ENCODE peak calls at places on chromosomes 1 and 21, in seven cellular contexts. One of them, this sample, is unnamed.

GRCh38 chr1:6588893-6589481 is 9.2 kb downstream of the ZBTB48 start:
- DNase-seq in astrocyte of the spinal cord: no peak
- DNase-seq in nucleus accumbens: no peak
- DNase-seq in esophagus squamous epithelium: no peak
- DNase-seq in GM23248: no peak
- DNase-seq in effector CD4-positive, alpha-beta T cell: no peak
- DNase-seq in heart left ventricle: no peak
- DNase-seq in this sample: no peak

GRCh38 chr1:36710901-36711300 is 228.2 kb upstream of the CSF3R start:
- DNase-seq in astrocyte of the spinal cord: no peak
- DNase-seq in nucleus accumbens: no peak
- DNase-seq in esophagus squamous epithelium: no peak
- DNase-seq in GM23248: no peak
- DNase-seq in effector CD4-positive, alpha-beta T cell: no peak
- DNase-seq in heart left ventricle: no peak
- DNase-seq in this sample: no peak

GRCh38 chr1:33846861-33847260 is 17.0 kb upstream of the HMGB4 start:
- DNase-seq in astrocyte of the spinal cord: no peak
- DNase-seq in nucleus accumbens: no peak
- DNase-seq in esophagus squamous epithelium: no peak
- DNase-seq in GM23248: no peak
- DNase-seq in effector CD4-positive, alpha-beta T cell: no peak
- DNase-seq in heart left ventricle: no peak
- DNase-seq in this sample: no peak

GRCh38 chr1:54984126-54984842 is 3.9 kb downstream of the TMEM61 start:
- DNase-seq in astrocyte of the spinal cord: no peak
- DNase-seq in nucleus accumbens: no peak
- DNase-seq in esophagus squamous epithelium: no peak
- DNase-seq in GM23248: no peak
- DNase-seq in effector CD4-positive, alpha-beta T cell: no peak
- DNase-seq in heart left ventricle: no peak
- DNase-seq in this sample: no peak

GRCh38 chr1:42206164-42206563 is 41.6 kb upstream of the GUCA2A start:
- DNase-seq in astrocyte of the spinal cord: no peak
- DNase-seq in nucleus accumbens: no peak
- DNase-seq in esophagus squamous epithelium: no peak
- DNase-seq in GM23248: no peak
- DNase-seq in effector CD4-positive, alpha-beta T cell: no peak
- DNase-seq in heart left ventricle: no peak
- DNase-seq in this sample: no peak

GRCh38 chr1:96076589-96076988 is 645.0 kb upstream of the PTBP2 start:
- DNase-seq in astrocyte of the spinal cord: no peak
- DNase-seq in nucleus accumbens: no peak
- DNase-seq in esophagus squamous epithelium: no peak
- DNase-seq in GM23248: peak; percentile 14
- DNase-seq in effector CD4-positive, alpha-beta T cell: no peak
- DNase-seq in heart left ventricle: no peak
- DNase-seq in this sample: no peak

GRCh38 chr1:38658883-38659282 is 200.7 kb downstream of the RRAGC start:
- DNase-seq in astrocyte of the spinal cord: no peak
- DNase-seq in nucleus accumbens: no peak
- DNase-seq in esophagus squamous epithelium: no peak
- DNase-seq in GM23248: no peak
- DNase-seq in effector CD4-positive, alpha-beta T cell: no peak
- DNase-seq in heart left ventricle: no peak
- DNase-seq in this sample: no peak

GRCh38 chr21:32844076-32844475 is 72.5 kb upstream of the PAXBP1 start:
- DNase-seq in astrocyte of the spinal cord: no peak
- DNase-seq in nucleus accumbens: no peak
- DNase-seq in esophagus squamous epithelium: no peak
- DNase-seq in GM23248: peak; percentile 22
- DNase-seq in effector CD4-positive, alpha-beta T cell: no peak
- DNase-seq in heart left ventricle: no peak
- DNase-seq in this sample: no peak

GRCh38 chr1:209485167-209485566 is 98.3 kb upstream of the CAMK1G start:
- DNase-seq in astrocyte of the spinal cord: peak; percentile 50
- DNase-seq in nucleus accumbens: no peak
- DNase-seq in esophagus squamous epithelium: no peak
- DNase-seq in GM23248: peak; percentile 46
- DNase-seq in effector CD4-positive, alpha-beta T cell: no peak
- DNase-seq in heart left ventricle: peak; percentile 30
- DNase-seq in this sample: no peak

GRCh38 chr1:160284220-160284781 is 632 bp downstream of the PEX19 start:
- DNase-seq in astrocyte of the spinal cord: peak; percentile 58
- DNase-seq in nucleus accumbens: no peak
- DNase-seq in esophagus squamous epithelium: no peak
- DNase-seq in GM23248: peak; percentile 90
- DNase-seq in effector CD4-positive, alpha-beta T cell: no peak
- DNase-seq in heart left ventricle: no peak
- DNase-seq in this sample: peak; percentile 29

GRCh38 chr1:13513885-13514546 is at the start of gene LRRC38:
- DNase-seq in astrocyte of the spinal cord: no peak
- DNase-seq in nucleus accumbens: no peak
- DNase-seq in esophagus squamous epithelium: no peak
- DNase-seq in GM23248: no peak
- DNase-seq in effector CD4-positive, alpha-beta T cell: no peak
- DNase-seq in heart left ventricle: peak; percentile 40
- DNase-seq in this sample: no peak

GRCh38 chr1:197200468-197200899 is 54.0 kb upstream of the ASPM start:
- DNase-seq in astrocyte of the spinal cord: peak; percentile 51
- DNase-seq in nucleus accumbens: peak; percentile 61
- DNase-seq in esophagus squamous epithelium: no peak
- DNase-seq in GM23248: peak; percentile 61
- DNase-seq in effector CD4-positive, alpha-beta T cell: peak; percentile 6
- DNase-seq in heart left ventricle: no peak
- DNase-seq in this sample: no peak

GRCh38 chr1:1282998-1283397 is 2.8 kb downstream of the SCNN1D start:
- DNase-seq in astrocyte of the spinal cord: no peak
- DNase-seq in nucleus accumbens: no peak
- DNase-seq in esophagus squamous epithelium: no peak
- DNase-seq in GM23248: peak; percentile 56
- DNase-seq in effector CD4-positive, alpha-beta T cell: no peak
- DNase-seq in heart left ventricle: no peak
- DNase-seq in this sample: no peak

GRCh38 chr1:221458430-221459156 is 283.3 kb downstream of the DUSP10 start:
- DNase-seq in astrocyte of the spinal cord: peak; percentile 18
- DNase-seq in nucleus accumbens: no peak
- DNase-seq in esophagus squamous epithelium: no peak
- DNase-seq in GM23248: peak; percentile 92
- DNase-seq in effector CD4-positive, alpha-beta T cell: no peak
- DNase-seq in heart left ventricle: no peak
- DNase-seq in this sample: no peak

GRCh38 chr1:162055062-162055461 is 14.4 kb upstream of the NOS1AP start:
- DNase-seq in astrocyte of the spinal cord: peak; percentile 82
- DNase-seq in nucleus accumbens: no peak
- DNase-seq in esophagus squamous epithelium: no peak
- DNase-seq in GM23248: peak; percentile 88
- DNase-seq in effector CD4-positive, alpha-beta T cell: no peak
- DNase-seq in heart left ventricle: no peak
- DNase-seq in this sample: no peak